ENCODE peak calls at places on chromosomes 11 and 22, in six cellular contexts. One of them, this sample, is unnamed.
A peak's percentile ranks its signal among the peaks of the same experiment; 100 is the strongest.

GRCh38 chr11:125457814-125458343 is 38.2 kb downstream of the FEZ1 start:
- DNase-seq in colonic mucosa: peak; percentile 19
- DNase-seq in GM20000: no peak
- DNase-seq in GM23338: peak; percentile 16
- DNase-seq in mammary epithelial cell: no peak
- DNase-seq in esophagus squamous epithelium: no peak
- DNase-seq in this sample: peak; percentile 84

GRCh38 chr11:61718613-61719302 is 33.7 kb upstream of the MYRF start:
- DNase-seq in GM20000: no peak
- DNase-seq in colonic mucosa: no peak
- DNase-seq in esophagus squamous epithelium: no peak
- DNase-seq in mammary epithelial cell: no peak
- DNase-seq in GM23338: peak; percentile 85
- DNase-seq in this sample: peak; percentile 56

GRCh38 chr11:130858215-130858614 is 58.1 kb downstream of the SNX19 start:
- DNase-seq in GM23338: peak; percentile 14
- DNase-seq in mammary epithelial cell: no peak
- DNase-seq in GM20000: no peak
- DNase-seq in esophagus squamous epithelium: no peak
- DNase-seq in colonic mucosa: no peak
- DNase-seq in this sample: no peak

GRCh38 chr11:57899378-57899777 is 124.3 kb upstream of the OR9Q1 start:
- DNase-seq in GM23338: no peak
- DNase-seq in esophagus squamous epithelium: no peak
- DNase-seq in GM20000: no peak
- DNase-seq in mammary epithelial cell: peak; percentile 24
- DNase-seq in colonic mucosa: peak; percentile 63
- DNase-seq in this sample: no peak

GRCh38 chr11:1574256-1575242 is 2.5 kb upstream of the DUSP8 start:
- DNase-seq in colonic mucosa: peak; percentile 82
- DNase-seq in GM20000: peak; percentile 88
- DNase-seq in GM23338: peak; percentile 62
- DNase-seq in esophagus squamous epithelium: no peak
- DNase-seq in mammary epithelial cell: peak; percentile 24
- DNase-seq in this sample: peak; percentile 42

GRCh38 chr11:2807801-2808241 is 77.8 kb downstream of the CDKN1C start:
- DNase-seq in esophagus squamous epithelium: no peak
- DNase-seq in mammary epithelial cell: no peak
- DNase-seq in GM20000: no peak
- DNase-seq in colonic mucosa: no peak
- DNase-seq in GM23338: no peak
- DNase-seq in this sample: no peak

GRCh38 chr11:65216830-65217229 is 35.1 kb downstream of the CAPN1 start:
- DNase-seq in GM23338: no peak
- DNase-seq in colonic mucosa: no peak
- DNase-seq in GM20000: peak; percentile 13
- DNase-seq in mammary epithelial cell: no peak
- DNase-seq in esophagus squamous epithelium: no peak
- DNase-seq in this sample: no peak

GRCh38 chr11:44632466-44633123 is 67.1 kb downstream of the CD82 start:
- DNase-seq in GM20000: peak; percentile 61
- DNase-seq in mammary epithelial cell: no peak
- DNase-seq in GM23338: peak; percentile 76
- DNase-seq in esophagus squamous epithelium: no peak
- DNase-seq in colonic mucosa: peak; percentile 31
- DNase-seq in this sample: peak; percentile 24

GRCh38 chr22:30304495-30305244 is 15.4 kb upstream of the CASTOR1 start:
- DNase-seq in GM20000: no peak
- DNase-seq in esophagus squamous epithelium: no peak
- DNase-seq in mammary epithelial cell: peak; percentile 88
- DNase-seq in colonic mucosa: no peak
- DNase-seq in GM23338: no peak
- DNase-seq in this sample: no peak

GRCh38 chr11:134562941-134563471 is 151.0 kb upstream of the B3GAT1 start:
- DNase-seq in esophagus squamous epithelium: no peak
- DNase-seq in GM23338: no peak
- DNase-seq in mammary epithelial cell: no peak
- DNase-seq in GM20000: no peak
- DNase-seq in colonic mucosa: peak; percentile 6
- DNase-seq in this sample: no peak

GRCh38 chr11:128157423-128158298 is 429.7 kb downstream of the ETS1 start:
- DNase-seq in esophagus squamous epithelium: no peak
- DNase-seq in GM23338: peak; percentile 84
- DNase-seq in colonic mucosa: peak; percentile 60
- DNase-seq in GM20000: peak; percentile 55
- DNase-seq in mammary epithelial cell: peak; percentile 67
- DNase-seq in this sample: peak; percentile 89

GRCh38 chr22:22245935-22246525 is 1.4 kb downstream of the VPREB1 start:
- DNase-seq in esophagus squamous epithelium: no peak
- DNase-seq in mammary epithelial cell: no peak
- DNase-seq in colonic mucosa: no peak
- DNase-seq in GM20000: peak; percentile 0
- DNase-seq in GM23338: no peak
- DNase-seq in this sample: no peak

GRCh38 chr11:96113100-96113710 is 189.3 kb upstream of the MTMR2 start:
- DNase-seq in mammary epithelial cell: no peak
- DNase-seq in esophagus squamous epithelium: no peak
- DNase-seq in GM20000: no peak
- DNase-seq in GM23338: no peak
- DNase-seq in colonic mucosa: no peak
- DNase-seq in this sample: peak; percentile 75

GRCh38 chr11:125554038-125554437 is 15.2 kb upstream of the EI24 start:
- DNase-seq in colonic mucosa: no peak
- DNase-seq in GM20000: no peak
- DNase-seq in GM23338: no peak
- DNase-seq in esophagus squamous epithelium: no peak
- DNase-seq in mammary epithelial cell: no peak
- DNase-seq in this sample: no peak

GRCh38 chr11:68750988-68751325 is 363 bp downstream of the TESMIN start:
- DNase-seq in esophagus squamous epithelium: no peak
- DNase-seq in mammary epithelial cell: no peak
- DNase-seq in GM23338: no peak
- DNase-seq in GM20000: no peak
- DNase-seq in colonic mucosa: no peak
- DNase-seq in this sample: no peak

GRCh38 chr11:58316142-58316541 is 42.7 kb downstream of the OR5B17 start:
- DNase-seq in GM20000: no peak
- DNase-seq in colonic mucosa: no peak
- DNase-seq in mammary epithelial cell: peak; percentile 60
- DNase-seq in esophagus squamous epithelium: no peak
- DNase-seq in GM23338: no peak
- DNase-seq in this sample: peak; percentile 42

GRCh38 chr11:129006161-129006560 is 63.5 kb upstream of the TP53AIP1 start:
- DNase-seq in GM20000: no peak
- DNase-seq in GM23338: no peak
- DNase-seq in esophagus squamous epithelium: no peak
- DNase-seq in mammary epithelial cell: no peak
- DNase-seq in colonic mucosa: no peak
- DNase-seq in this sample: no peak

GRCh38 chr11:61923166-61924015 is 6.0 kb upstream of the RAB3IL1 start:
- DNase-seq in GM20000: no peak
- DNase-seq in GM23338: peak; percentile 67
- DNase-seq in esophagus squamous epithelium: no peak
- DNase-seq in mammary epithelial cell: no peak
- DNase-seq in colonic mucosa: peak; percentile 61
- DNase-seq in this sample: peak; percentile 84

GRCh38 chr11:45147017-45147728 is 734 bp downstream of the PRDM11 start:
- DNase-seq in esophagus squamous epithelium: peak; percentile 76
- DNase-seq in colonic mucosa: peak; percentile 95
- DNase-seq in mammary epithelial cell: peak; percentile 97
- DNase-seq in GM20000: peak; percentile 99
- DNase-seq in GM23338: peak; percentile 95
- DNase-seq in this sample: peak; percentile 96

GRCh38 chr11:121983901-121984300 is 132.1 kb downstream of the BLID start:
- DNase-seq in colonic mucosa: no peak
- DNase-seq in esophagus squamous epithelium: no peak
- DNase-seq in mammary epithelial cell: no peak
- DNase-seq in GM23338: no peak
- DNase-seq in GM20000: no peak
- DNase-seq in this sample: no peak

GRCh38 chr22:17137226-17137625 is 16.1 kb upstream of the TMEM121B start:
- DNase-seq in esophagus squamous epithelium: no peak
- DNase-seq in GM20000: no peak
- DNase-seq in colonic mucosa: no peak
- DNase-seq in GM23338: no peak
- DNase-seq in mammary epithelial cell: no peak
- DNase-seq in this sample: no peak

GRCh38 chr11:105033781-105034180 is 1.2 kb downstream of the CASP1 start:
- DNase-seq in colonic mucosa: no peak
- DNase-seq in GM23338: no peak
- DNase-seq in esophagus squamous epithelium: no peak
- DNase-seq in mammary epithelial cell: no peak
- DNase-seq in GM20000: no peak
- DNase-seq in this sample: no peak

GRCh38 chr22:39431821-39432251 is 25.0 kb upstream of the MGAT3 start:
- DNase-seq in esophagus squamous epithelium: no peak
- DNase-seq in mammary epithelial cell: no peak
- DNase-seq in colonic mucosa: no peak
- DNase-seq in GM20000: no peak
- DNase-seq in GM23338: no peak
- DNase-seq in this sample: peak; percentile 63

GRCh38 chr11:110251837-110252236 is 44.6 kb downstream of the RDX start:
- DNase-seq in colonic mucosa: no peak
- DNase-seq in esophagus squamous epithelium: no peak
- DNase-seq in mammary epithelial cell: peak; percentile 87
- DNase-seq in GM23338: no peak
- DNase-seq in GM20000: no peak
- DNase-seq in this sample: peak; percentile 74

GRCh38 chr11:130652671-130653335 is 204.4 kb downstream of the ADAMTS15 start:
- DNase-seq in GM20000: no peak
- DNase-seq in esophagus squamous epithelium: no peak
- DNase-seq in mammary epithelial cell: no peak
- DNase-seq in GM23338: no peak
- DNase-seq in colonic mucosa: no peak
- DNase-seq in this sample: peak; percentile 99

DNA sequence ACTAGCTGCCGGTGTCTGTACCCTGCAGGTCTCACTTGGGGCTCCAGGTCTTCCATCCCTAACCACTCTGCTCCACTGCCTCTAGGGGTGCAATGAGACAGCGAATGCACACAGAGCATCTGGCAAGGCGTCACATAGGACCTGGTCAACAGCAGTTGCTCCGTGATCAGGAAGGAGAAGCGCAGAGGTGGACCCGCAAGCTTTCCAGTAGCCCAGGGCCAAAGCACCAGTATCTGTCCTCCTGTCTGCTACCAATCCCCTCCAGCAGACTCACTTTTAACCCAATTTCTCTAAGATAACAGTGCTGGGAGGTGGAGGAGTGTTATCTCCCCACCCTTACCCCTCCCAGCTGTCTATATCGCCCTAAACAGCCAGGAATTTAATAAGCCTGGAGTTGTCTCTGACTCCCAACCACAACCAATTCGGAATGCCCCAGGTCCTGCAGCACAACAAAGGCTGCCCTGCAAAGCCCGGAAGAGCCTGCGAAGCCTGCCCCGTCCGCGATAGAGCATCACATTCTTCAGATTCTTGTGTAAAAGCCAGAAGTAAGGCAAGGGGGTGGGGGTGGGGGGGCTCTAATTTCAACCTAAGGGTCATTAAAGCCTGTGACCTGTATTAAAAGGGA is 19.3 kb downstream of the MYH9 start:
- DNase-seq in GM20000: no peak
- DNase-seq in mammary epithelial cell: peak; percentile 77
- DNase-seq in esophagus squamous epithelium: no peak
- DNase-seq in GM23338: peak; percentile 98
- DNase-seq in colonic mucosa: no peak
- DNase-seq in this sample: peak; percentile 87
- TF ChIP-seq CTCF in GM20000: peak; percentile 3
- TF ChIP-seq CTCF in mammary epithelial cell: peak; percentile 26
- TF ChIP-seq CTCF in esophagus squamous epithelium: no peak
- TF ChIP-seq CTCF in GM23338: peak; percentile 22
- TF ChIP-seq CTCF in colonic mucosa: no peak
- TF ChIP-seq CTCF in this sample: peak; percentile 27

GRCh38 chr11:86954288-86955110 is 696 bp downstream of the FZD4 start:
- DNase-seq in GM23338: peak; percentile 76
- DNase-seq in esophagus squamous epithelium: no peak
- DNase-seq in GM20000: no peak
- DNase-seq in colonic mucosa: peak; percentile 41
- DNase-seq in mammary epithelial cell: peak; percentile 6
- DNase-seq in this sample: no peak
- TF ChIP-seq CTCF in GM23338: no peak
- TF ChIP-seq CTCF in esophagus squamous epithelium: no peak
- TF ChIP-seq CTCF in GM20000: no peak
- TF ChIP-seq CTCF in colonic mucosa: no peak
- TF ChIP-seq CTCF in mammary epithelial cell: no peak
- TF ChIP-seq CTCF in this sample: no peak

DNA sequence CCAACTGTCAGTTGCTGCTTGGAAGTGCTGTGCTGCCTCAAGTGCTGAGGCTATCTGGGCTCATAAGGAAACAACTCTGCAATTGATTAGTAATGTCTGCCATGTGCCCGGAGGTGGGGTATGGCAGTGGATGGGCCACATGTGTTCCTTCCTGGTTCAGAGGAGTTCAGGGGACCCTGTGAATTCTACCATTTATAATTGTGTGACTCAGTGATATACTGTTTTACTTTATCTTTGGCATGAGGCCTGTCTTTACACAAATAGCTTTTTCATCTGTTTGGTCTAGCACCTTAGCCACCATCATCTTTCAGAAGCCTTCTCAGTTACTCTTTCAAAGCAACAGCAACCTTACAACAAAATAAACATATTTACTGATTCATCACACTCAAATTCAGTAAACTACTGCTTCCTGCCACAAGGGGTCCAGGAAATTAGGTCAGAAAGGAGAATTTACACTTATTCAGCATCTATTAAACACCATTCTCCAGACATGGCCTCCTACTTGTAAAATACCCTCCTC is 20.9 kb downstream of the DKK3 start:
- DNase-seq in esophagus squamous epithelium: no peak
- DNase-seq in GM23338: peak; percentile 51
- DNase-seq in GM20000: no peak
- DNase-seq in mammary epithelial cell: no peak
- DNase-seq in colonic mucosa: no peak
- DNase-seq in this sample: peak; percentile 59
- TF ChIP-seq CTCF in esophagus squamous epithelium: no peak
- TF ChIP-seq CTCF in GM23338: peak; percentile 43
- TF ChIP-seq CTCF in GM20000: no peak
- TF ChIP-seq CTCF in mammary epithelial cell: peak; percentile 56
- TF ChIP-seq CTCF in colonic mucosa: no peak
- TF ChIP-seq CTCF in this sample: peak; percentile 52

DNA sequence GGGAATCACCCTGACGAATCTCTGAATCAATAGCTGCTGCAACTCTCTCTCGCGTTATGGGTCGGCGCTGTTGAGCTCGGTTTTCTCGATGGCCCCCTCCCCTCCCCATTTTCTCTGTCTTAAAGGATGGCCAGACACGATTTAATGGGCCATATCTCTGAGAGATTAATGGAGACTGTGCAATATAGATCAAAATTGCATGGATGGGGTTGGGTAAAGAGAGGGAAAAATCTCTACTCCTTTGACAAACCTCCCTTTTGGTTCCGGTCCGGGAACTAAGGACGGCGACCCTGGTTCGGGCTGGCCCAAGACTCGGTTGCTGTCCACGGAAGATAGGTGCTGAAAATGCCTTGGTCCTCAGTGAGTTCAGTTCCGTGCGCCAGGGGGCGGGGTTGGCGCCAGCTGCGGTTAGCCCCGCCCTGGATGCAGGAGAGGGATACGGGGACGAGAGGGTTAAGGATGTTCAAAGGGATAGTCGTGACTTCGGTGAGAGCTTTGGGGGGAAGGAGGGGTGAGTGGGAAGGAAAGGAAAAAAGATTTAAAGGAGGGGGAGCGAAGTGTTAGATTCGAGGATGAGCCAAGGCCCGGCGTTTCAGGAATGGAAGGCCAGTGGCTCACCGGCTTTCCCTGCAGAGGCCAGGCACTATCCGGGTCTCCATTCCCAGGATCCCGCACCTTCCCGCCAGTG is 103.6 kb upstream of the HSD17B12 start:
- DNase-seq in GM20000: peak; percentile 66
- DNase-seq in esophagus squamous epithelium: no peak
- DNase-seq in GM23338: peak; percentile 97
- DNase-seq in mammary epithelial cell: no peak
- DNase-seq in colonic mucosa: peak; percentile 57
- DNase-seq in this sample: peak; percentile 62
- TF ChIP-seq CTCF in GM20000: no peak
- TF ChIP-seq CTCF in esophagus squamous epithelium: no peak
- TF ChIP-seq CTCF in GM23338: peak; percentile 57
- TF ChIP-seq CTCF in mammary epithelial cell: peak; percentile 16
- TF ChIP-seq CTCF in colonic mucosa: no peak
- TF ChIP-seq CTCF in this sample: peak; percentile 35

This sample was measured in fibroblast of pulmonary artery.